ENCODE peak calls at places on chromosome 19, in ten cellular contexts. K is pancreas; Z is neural progenitor cell; W is CD8-positive, alpha-beta T cell; J is psoas muscle; P is kidney; X is right lobe of liver; C is AG09309; D is PC-3; I is fibroblast of lung. A is an unnamed sample.

GRCh38 chr19:16074488-16075365 is 1.6 kb upstream of the TPM4 start:
- DNase-seq in K (no peak), Z (no peak), W (no peak), J (no peak), P (peak), X (no peak), C (no peak), D (no peak), I (no peak), A (no peak)

GRCh38 chr19:1274852-1275259 is 474 bp upstream of the FAM174C start:
- DNase-seq in K (no peak), Z (peak), W (no peak), J (no peak), P (peak), X (no peak), C (no peak), D (no peak), I (no peak), A (no peak)

GRCh38 chr19:58095328-58095727 is 2.7 kb downstream of the ZSCAN18 start:
- DNase-seq in K (no peak), Z (no peak), W (no peak), J (no peak), P (no peak), X (no peak), C (no peak), D (no peak), I (no peak), A (no peak)

GRCh38 chr19:48770223-48770622 is 14.9 kb downstream of the FGF21 start:
- DNase-seq in K (no peak), Z (no peak), W (no peak), J (no peak), P (no peak), X (no peak), C (peak), D (no peak), I (peak), A (peak)

GRCh38 chr19:16591803-16592556 is 19.8 kb upstream of the SLC35E1 start:
- DNase-seq in K (no peak), Z (no peak), W (no peak), J (no peak), P (no peak), X (no peak), C (no peak), D (peak), I (peak), A (no peak)

GRCh38 chr19:5681446-5682292 is 842 bp downstream of the HSD11B1L start:
- DNase-seq in K (no peak), Z (no peak), W (no peak), J (no peak), P (no peak), X (no peak), C (no peak), D (no peak), I (no peak), A (no peak)

GRCh38 chr19:51019544-51019925 is at the start of gene KLK10:
- DNase-seq in K (no peak), Z (no peak), W (no peak), J (no peak), P (peak), X (no peak), C (no peak), D (no peak), I (no peak), A (no peak)

GRCh38 chr19:4909172-4909896 is at the start of gene UHRF1:
- DNase-seq in K (no peak), Z (peak), W (no peak), J (no peak), P (no peak), X (no peak), C (no peak), D (peak), I (peak), A (no peak)

GRCh38 chr19:41541990-41542584 is 33.9 kb upstream of the CEACAM21 start:
- DNase-seq in K (no peak), Z (peak), W (peak), J (no peak), P (no peak), X (no peak), C (no peak), D (peak), I (no peak), A (no peak)

GRCh38 chr19:47257411-47258169 is 1.3 kb downstream of the CCDC9 start:
- DNase-seq in K (peak), Z (no peak), W (no peak), J (no peak), P (peak), X (no peak), C (no peak), D (no peak), I (no peak), A (no peak)

GRCh38 chr19:13483215-13483614 is 23.1 kb downstream of the CACNA1A start:
- DNase-seq in K (no peak), Z (no peak), W (no peak), J (no peak), P (no peak), X (no peak), C (no peak), D (no peak), I (no peak), A (no peak)

GRCh38 chr19:6769006-6769637 is 1.9 kb upstream of the SH2D3A start:
- DNase-seq in K (no peak), Z (peak), W (no peak), J (no peak), P (no peak), X (no peak), C (no peak), D (peak), I (no peak), A (no peak)

GRCh38 chr19:5089283-5089682 is 120.4 kb downstream of the KDM4B start:
- DNase-seq in K (no peak), Z (no peak), W (no peak), J (no peak), P (no peak), X (no peak), C (no peak), D (no peak), I (no peak), A (no peak)

GRCh38 chr19:3192228-3192635 is 6.5 kb downstream of the NCLN start:
- DNase-seq in K (peak), Z (no peak), W (no peak), J (no peak), P (peak), X (no peak), C (no peak), D (no peak), I (no peak), A (no peak)

GRCh38 chr19:46963093-46963734 is 56.4 kb upstream of the NPAS1 start:
- DNase-seq in K (no peak), Z (no peak), W (no peak), J (no peak), P (peak), X (no peak), C (peak), D (peak), I (peak), A (peak)

GRCh38 chr19:44019498-44019897 is 5.7 kb upstream of the ZNF222 start:
- DNase-seq in K (no peak), Z (no peak), W (no peak), J (no peak), P (no peak), X (no peak), C (no peak), D (no peak), I (no peak), A (no peak)

GRCh38 chr19:51461723-51462161 is 3.5 kb upstream of the SIGLEC8 start:
- DNase-seq in K (no peak), Z (no peak), W (no peak), J (no peak), P (no peak), X (no peak), C (no peak), D (no peak), I (no peak), A (no peak)

GRCh38 chr19:47573076-47574026 is at the start of gene ZNF541:
- DNase-seq in K (peak), Z (no peak), W (peak), J (peak), P (peak), X (peak), C (no peak), D (no peak), I (peak), A (no peak)

GRCh38 chr19:4575267-4575793 is 15.8 kb upstream of the SEMA6B start:
- DNase-seq in K (no peak), Z (peak), W (no peak), J (peak), P (peak), X (no peak), C (peak), D (peak), I (peak), A (peak)

GRCh38 chr19:52942371-52943133 is 19.3 kb upstream of the ZNF888 start:
- DNase-seq in K (peak), Z (peak), W (peak), J (peak), P (peak), X (peak), C (no peak), D (peak), I (peak), A (no peak)

GRCh38 chr19:810077-810855 is 11.5 kb downstream of the PLPPR3 start:
- DNase-seq in K (peak), Z (no peak), W (no peak), J (no peak), P (peak), X (no peak), C (no peak), D (no peak), I (no peak), A (no peak)

GRCh38 chr19:31112158-31112557 is 237.1 kb downstream of the TSHZ3 start:
- DNase-seq in K (no peak), Z (no peak), W (no peak), J (no peak), P (no peak), X (no peak), C (no peak), D (no peak), I (no peak), A (no peak)

GRCh38 chr19:31111741-31112140 is 237.5 kb downstream of the TSHZ3 start:
- DNase-seq in K (no peak), Z (no peak), W (no peak), J (no peak), P (no peak), X (no peak), C (no peak), D (no peak), I (no peak), A (no peak)

GRCh38 chr19:31113250-31113685 is 236.0 kb downstream of the TSHZ3 start:
- DNase-seq in K (no peak), Z (no peak), W (no peak), J (no peak), P (no peak), X (no peak), C (peak), D (peak), I (peak), A (no peak)

GRCh38 chr19:31109626-31110025 is 239.6 kb downstream of the TSHZ3 start:
- DNase-seq in K (no peak), Z (no peak), W (no peak), J (no peak), P (no peak), X (no peak), C (no peak), D (no peak), I (peak), A (no peak)

DNA sequence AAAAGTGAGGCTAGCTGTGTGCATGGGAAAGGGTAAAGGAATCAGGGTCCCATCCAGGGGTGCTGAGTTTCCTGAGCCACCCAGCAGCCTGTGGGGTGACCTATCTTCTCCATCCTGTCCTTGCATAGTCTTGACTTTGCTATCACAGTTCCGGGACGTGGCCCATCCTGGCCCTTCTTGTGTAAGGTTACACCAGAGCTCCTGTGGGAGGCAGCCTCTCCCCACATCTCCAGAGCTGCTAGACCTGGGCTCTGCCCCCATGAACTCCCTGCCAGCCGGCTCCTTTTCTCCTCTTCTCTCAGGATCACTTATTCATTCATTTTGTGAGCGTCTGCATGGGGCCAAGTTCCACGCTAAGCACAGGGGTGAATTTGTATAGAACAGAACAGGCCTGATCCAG is 238.9 kb downstream of the TSHZ3 start:
- DNase-seq in K (no peak), Z (peak), W (no peak), J (no peak), P (no peak), X (no peak), C (peak), D (no peak), I (peak), A (no peak)
- TF ChIP-seq CTCF in K (no peak), Z (peak), W (no peak), J (peak), P (no peak), X (no peak), C (peak), D (no peak), I (peak), A (peak)

GRCh38 chr19:21362291-21362690 is 3.5 kb downstream of the ZNF738 start:
- DNase-seq in K (no peak), Z (no peak), W (no peak), J (no peak), P (no peak), X (no peak), C (no peak), D (no peak), I (no peak), A (no peak)
- H3K4me3 ChIP-seq in K (no peak), Z (no peak), W (no peak), J (no peak), P (no peak), X (no peak), C (no peak), D (no peak), I (no peak), A (no peak)

GRCh38 chr19:35479278-35479677 is 11.0 kb downstream of the KRTDAP start:
- DNase-seq in K (no peak), Z (no peak), W (no peak), J (no peak), P (no peak), X (no peak), C (no peak), D (peak), I (no peak), A (no peak)
- TF ChIP-seq CTCF in K (no peak), Z (peak), W (no peak), J (no peak), P (no peak), X (no peak), C (no peak), D (peak), I (no peak), A (no peak)

GRCh38 chr19:18008814-18009213 is 844 bp downstream of the ARRDC2 start:
- DNase-seq in K (no peak), Z (no peak), W (no peak), J (peak), P (no peak), X (no peak), C (no peak), D (no peak), I (no peak), A (no peak)
- H3K4me3 ChIP-seq in K (no peak), Z (no peak), W (peak), J (peak), P (peak), X (peak), C (peak), D (peak), I (peak), A (no peak)

DNA sequence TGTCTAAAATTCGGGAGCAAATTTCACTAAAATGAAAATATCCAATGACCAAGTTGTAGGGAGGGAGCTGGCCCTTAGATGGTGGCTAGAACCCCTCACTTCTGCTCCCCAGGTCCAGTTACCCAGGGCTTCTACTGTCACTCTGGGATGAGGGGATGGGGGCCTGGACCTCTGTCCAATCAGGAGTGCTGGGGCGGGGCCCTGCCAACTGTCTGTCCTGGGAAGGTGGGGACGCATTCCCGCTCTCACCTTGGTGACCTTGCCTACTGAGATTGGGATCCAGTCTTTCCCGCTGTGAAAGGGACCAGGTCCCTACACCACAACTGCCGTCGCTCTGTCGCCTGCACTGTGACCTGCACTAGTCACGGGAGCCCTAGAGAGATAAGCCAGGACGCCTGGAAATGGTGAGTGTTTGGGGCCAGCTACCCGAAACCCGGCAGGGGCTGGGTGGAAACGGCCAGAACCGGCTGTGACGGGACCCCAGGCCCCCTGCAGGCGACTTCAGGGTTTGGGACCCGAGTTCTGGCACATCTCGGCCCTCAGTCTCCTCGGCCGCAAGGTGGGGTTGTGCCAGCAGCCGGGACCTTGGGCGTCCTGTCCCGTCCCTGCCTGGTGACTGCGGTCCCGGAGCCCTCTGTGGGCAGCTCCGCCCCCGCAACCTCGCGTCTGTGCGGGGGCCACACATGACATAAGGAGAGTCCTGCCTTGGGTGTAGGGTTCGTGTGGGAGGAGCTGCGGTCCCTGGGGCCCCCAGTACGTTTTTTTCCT is 22.8 kb downstream of the ZNF20 start:
- DNase-seq in K (no peak), Z (no peak), W (no peak), J (no peak), P (no peak), X (no peak), C (no peak), D (no peak), I (no peak), A (no peak)
- TF ChIP-seq CTCF in K (no peak), Z (no peak), W (no peak), J (no peak), P (no peak), X (no peak), C (no peak), D (no peak), I (no peak), A (no peak)

DNA sequence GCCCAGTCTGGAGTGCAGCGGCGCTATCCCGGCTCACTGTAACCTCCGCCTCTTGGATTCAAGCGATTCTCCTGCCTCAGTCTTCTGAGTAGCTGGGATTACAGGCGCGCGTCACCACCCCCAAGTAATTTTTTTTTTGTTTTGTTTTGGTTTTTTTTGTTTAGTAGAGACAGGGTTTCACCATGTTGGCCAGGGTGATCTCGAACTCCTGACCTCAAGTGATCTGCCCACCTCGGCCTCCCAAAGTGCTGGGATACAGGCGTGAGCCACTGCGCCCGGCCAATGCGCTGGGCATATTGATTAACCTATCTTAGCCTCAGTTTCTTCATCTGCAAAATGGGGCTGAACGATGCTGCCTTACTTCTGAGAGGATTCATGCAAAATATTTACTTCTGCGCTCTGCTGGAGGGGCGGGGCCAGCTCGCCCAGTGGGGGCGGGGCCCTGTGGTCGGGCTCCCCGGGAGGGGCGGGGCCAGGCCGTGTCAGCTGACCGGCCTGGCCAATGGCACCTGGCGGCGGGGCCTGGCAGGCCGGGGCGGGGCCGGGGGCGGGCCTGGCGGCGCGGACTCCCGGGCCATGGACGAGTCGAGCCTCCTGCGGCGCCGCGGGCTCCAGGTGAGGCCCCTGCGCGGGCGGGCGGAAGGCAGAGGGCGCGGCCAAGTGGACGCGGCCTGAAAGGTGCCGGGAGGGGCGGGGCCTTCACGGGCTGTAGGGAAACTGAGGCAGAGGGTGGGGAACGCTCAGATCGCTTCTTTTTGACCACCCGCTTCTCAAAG is at the start of gene MAST3:
- DNase-seq in K (peak), Z (peak), W (peak), J (peak), P (peak), X (peak), C (no peak), D (peak), I (peak), A (no peak)
- H3K4me3 ChIP-seq in K (peak), Z (peak), W (peak), J (peak), P (peak), X (peak), C (peak), D (peak), I (peak), A (peak)

GRCh38 chr19:7831452-7831851 is 1.4 kb downstream of the EVI5L start:
- DNase-seq in K (no peak), Z (peak), W (no peak), J (no peak), P (peak), X (peak), C (no peak), D (peak), I (peak), A (no peak)

GRCh38 chr19:7832781-7833180 is 2.8 kb downstream of the EVI5L start:
- DNase-seq in K (no peak), Z (no peak), W (no peak), J (no peak), P (no peak), X (no peak), C (no peak), D (no peak), I (no peak), A (no peak)

GRCh38 chr19:7830823-7831222 is 805 bp downstream of the EVI5L start:
- DNase-seq in K (no peak), Z (no peak), W (no peak), J (no peak), P (no peak), X (peak), C (no peak), D (no peak), I (no peak), A (no peak)

GRCh38 chr19:7833225-7834156 is 3.5 kb downstream of the EVI5L start:
- DNase-seq in K (peak), Z (no peak), W (no peak), J (no peak), P (peak), X (peak), C (no peak), D (peak), I (peak), A (no peak)

GRCh38 chr19:7832009-7832408 is 2.0 kb downstream of the EVI5L start:
- DNase-seq in K (no peak), Z (no peak), W (no peak), J (no peak), P (peak), X (peak), C (no peak), D (no peak), I (no peak), A (no peak)
- TF ChIP-seq CTCF in K (no peak), Z (no peak), W (no peak), J (no peak), P (no peak), X (no peak), C (no peak), D (no peak), I (no peak), A (no peak)

GRCh38 chr19:10159610-10160009 is 35.1 kb downstream of the DNMT1 start:
- DNase-seq in K (no peak), Z (no peak), W (no peak), J (no peak), P (peak), X (no peak), C (no peak), D (no peak), I (no peak), A (no peak)
- H3K4me3 ChIP-seq in K (no peak), Z (no peak), W (no peak), J (no peak), P (no peak), X (no peak), C (no peak), D (no peak), I (no peak), A (no peak)